ENCODE peak calls at places on chromosomes 13 and 19, in seven cellular contexts. Z is CD8-positive, alpha-beta T cell; Y is tibial nerve; I is NCI-H1436; M is upper lobe of right lung; J is NCI-H524 treated with DMSO at 0.1 percent for 48 hours; E is stimulated activated CD4-positive, alpha-beta T cell treated with anti-CD3 and anti-CD28 coated beads, Interleukin-15, amount 100 ng/mL, for 48 hours. D is an unnamed sample.

GRCh38 chr19:30277941-30278881 is 94.0 kb upstream of the ZNF536 start:
- DNase-seq in J (no peak), M (no peak), Z (no peak), Y (no peak), E (no peak), I (no peak), D (no peak)

GRCh38 chr13:49858183-49858856 is 65.8 kb upstream of the KPNA3 start:
- DNase-seq in Y (no peak), M (no peak), I (no peak), Z (no peak), J (no peak), E (no peak), D (peak)

GRCh38 chr13:45700971-45701900 is 884 bp upstream of the CBY2 start:
- DNase-seq in I (no peak), Z (no peak), E (no peak), J (no peak), Y (no peak), M (no peak), D (no peak)

GRCh38 chr19:48510421-48511268 is 990 bp downstream of the LMTK3 start:
- DNase-seq in M (peak), I (peak), Y (peak), J (peak), Z (peak), E (peak), D (peak)

GRCh38 chr13:19845758-19846157 is 17.7 kb downstream of the ZMYM5 start:
- DNase-seq in Y (no peak), I (no peak), E (no peak), J (no peak), Z (no peak), M (no peak), D (no peak)

GRCh38 chr13:76226941-76227340 is 590.8 kb downstream of the LMO7 start:
- DNase-seq in Z (no peak), I (no peak), E (no peak), J (no peak), M (no peak), Y (no peak), D (no peak)

GRCh38 chr19:33805840-33806433 is 9.3 kb downstream of the KCTD15 start:
- DNase-seq in E (no peak), J (no peak), I (no peak), M (no peak), Z (no peak), Y (no peak), D (no peak)

GRCh38 chr19:664913-665443 is 2.0 kb upstream of the RNF126 start:
- DNase-seq in I (peak), Z (peak), J (peak), Y (peak), M (peak), E (peak), D (peak)

GRCh38 chr13:61600360-61601033 is 184.8 kb upstream of the PCDH20 start:
- DNase-seq in E (no peak), Y (no peak), I (no peak), Z (no peak), J (no peak), M (no peak), D (no peak)

GRCh38 chr13:102277286-102277685 is 124.6 kb downstream of the FGF14 start:
- DNase-seq in J (no peak), M (no peak), I (no peak), Z (no peak), E (no peak), Y (no peak), D (no peak)

GRCh38 chr13:113589961-113590339 is 5.4 kb downstream of the TFDP1 start:
- DNase-seq in M (peak), Y (no peak), J (no peak), I (no peak), E (no peak), Z (no peak), D (peak)

GRCh38 chr13:94950303-94950702 is 238.0 kb upstream of the SOX21 start:
- DNase-seq in M (no peak), Y (no peak), E (no peak), I (no peak), Z (no peak), J (no peak), D (no peak)

GRCh38 chr13:82147526-82147925 is 1734.7 kb downstream of the SLITRK1 start:
- DNase-seq in M (no peak), Z (no peak), I (no peak), J (no peak), Y (no peak), E (no peak), D (no peak)

GRCh38 chr19:16379521-16380313 is 55.1 kb downstream of the KLF2 start:
- DNase-seq in E (no peak), Z (no peak), M (no peak), J (no peak), Y (no peak), I (no peak), D (no peak)

GRCh38 chr19:9792191-9793050 is 23.9 kb upstream of the ZNF846 start:
- DNase-seq in E (peak), I (peak), Y (peak), Z (peak), M (peak), J (peak), D (peak)

GRCh38 chr19:49327878-49328544 is 3.0 kb upstream of the SLC6A16 start:
- DNase-seq in I (no peak), M (peak), Z (no peak), J (no peak), Y (no peak), E (no peak), D (peak)

GRCh38 chr19:56725829-56726424 is 54.4 kb upstream of the ZNF835 start:
- DNase-seq in J (no peak), Z (no peak), Y (no peak), M (no peak), E (no peak), I (no peak), D (no peak)

GRCh38 chr19:51272183-51272817 is 21.4 kb downstream of the SIGLECL1 start:
- DNase-seq in E (no peak), Z (no peak), J (no peak), I (no peak), M (no peak), Y (no peak), D (no peak)

GRCh38 chr19:1512671-1513491 is at the start of gene ADAMTSL5:
- DNase-seq in Y (no peak), Z (peak), M (peak), J (no peak), E (peak), I (no peak), D (peak)